ENCODE peak calls at places on chromosomes 13 and 19, in five cellular contexts. S is CD8-positive, alpha-beta T cell; Y is body of pancreas; Q is neuronal stem cell; F is psoas muscle. W is an unnamed sample. For H3K4me1, the result is how much of the 10 kb centered on the place peaks cover.

GRCh38 chr13:25733696-25734435 is 317.9 kb downstream of the SHISA2 start:
- DNase-seq in S (no peak), Y (no peak), Q (no peak), F (no peak), W (no peak)

GRCh38 chr19:342801-343421 is 1.7 kb downstream of the MIER2 start:
- DNase-seq in S (no peak), Y (peak), Q (no peak), F (peak), W (peak)

GRCh38 chr19:35226748-35227147 is 1.8 kb downstream of the FAM187B start:
- DNase-seq in S (no peak), Y (no peak), Q (no peak), F (no peak), W (no peak)

GRCh38 chr19:46017874-46018675 is 4.8 kb downstream of the PGLYRP1 start:
- DNase-seq in S (no peak), Y (no peak), Q (no peak), F (no peak), W (no peak)

GRCh38 chr13:101449971-101450748 is 2.3 kb upstream of the ITGBL1 start:
- DNase-seq in S (no peak), Y (no peak), Q (no peak), F (no peak), W (no peak)

GRCh38 chr19:33199441-33200265 is 5.5 kb downstream of the LRP3 start:
- DNase-seq in S (no peak), Y (no peak), Q (no peak), F (no peak), W (no peak)

GRCh38 chr13:43698743-43699142 is 88.0 kb downstream of the ENOX1 start:
- DNase-seq in S (no peak), Y (no peak), Q (no peak), F (no peak), W (no peak)

GRCh38 chr13:40186636-40187323 is 479.7 kb downstream of the FOXO1 start:
- DNase-seq in S (no peak), Y (no peak), Q (no peak), F (no peak), W (no peak)

GRCh38 chr19:2015611-2015950 is at the start of gene BTBD2:
- DNase-seq in S (peak), Y (peak), Q (peak), F (peak), W (peak)

GRCh38 chr19:31314156-31314555 is 35.1 kb downstream of the TSHZ3 start:
- DNase-seq in S (no peak), Y (no peak), Q (no peak), F (no peak), W (no peak)

GRCh38 chr13:62300021-62300420 is 884.4 kb upstream of the PCDH20 start:
- DNase-seq in S (no peak), Y (no peak), Q (no peak), F (no peak), W (no peak)

GRCh38 chr13:21813110-21813509 is 142.2 kb downstream of the FGF9 start:
- DNase-seq in S (no peak), Y (no peak), Q (no peak), F (no peak), W (no peak)

GRCh38 chr13:95536629-95537241 is 15.8 kb upstream of the CLDN10 start:
- DNase-seq in S (no peak), Y (peak), Q (no peak), F (no peak), W (no peak)

GRCh38 chr19:45173816-45174215 is 4.2 kb downstream of the TRAPPC6A start:
- DNase-seq in S (no peak), Y (no peak), Q (no peak), F (no peak), W (no peak)

GRCh38 chr13:101115762-101116161 is 300.5 kb downstream of the NALCN start:
- DNase-seq in S (no peak), Y (no peak), Q (no peak), F (no peak), W (no peak)

GRCh38 chr13:20182231-20182846 is 10.4 kb downstream of the GJB2 start:
- DNase-seq in S (peak), Y (peak), Q (peak), F (no peak), W (no peak)

GRCh38 chr19:23440207-23440606 is 44.9 kb upstream of the ZNF91 start:
- DNase-seq in S (no peak), Y (no peak), Q (no peak), F (no peak), W (no peak)

GRCh38 chr19:18762125-18763023 is 28.7 kb downstream of the COMP start:
- DNase-seq in S (no peak), Y (peak), Q (no peak), F (peak), W (peak)

GRCh38 chr19:56146904-56147303 is 5.8 kb downstream of the ZNF444 start:
- DNase-seq in S (no peak), Y (peak), Q (no peak), F (no peak), W (no peak)

GRCh38 chr19:46416077-46416709 is 2.8 kb upstream of the CCDC8 start:
- DNase-seq in S (peak), Y (peak), Q (peak), F (peak), W (peak)

GRCh38 chr19:40054632-40055031 is 1.4 kb downstream of the ZNF780B start:
- DNase-seq in S (no peak), Y (no peak), Q (no peak), F (no peak), W (no peak)

GRCh38 chr13:98406475-98406874 is 170.4 kb downstream of the STK24 start:
- DNase-seq in S (no peak), Y (peak), Q (no peak), F (no peak), W (no peak)

GRCh38 chr19:53182202-53182601 is 11.0 kb downstream of the ZNF665 start:
- DNase-seq in S (no peak), Y (no peak), Q (no peak), F (no peak), W (no peak)

GRCh38 chr19:14113762-14114414 is 3.7 kb downstream of the PRKACA start:
- DNase-seq in S (no peak), Y (peak), Q (no peak), F (peak), W (peak)

GRCh38 chr13:50512602-50513527 is 330.6 kb downstream of the DLEU7 start:
- DNase-seq in S (peak), Y (peak), Q (no peak), F (peak), W (peak)

GRCh38 chr19:7602935-7603497 is 7.4 kb downstream of the CAMSAP3 start:
- DNase-seq in S (no peak), Y (no peak), Q (no peak), F (no peak), W (no peak)

GRCh38 chr19:31340059-31341025 is 8.9 kb downstream of the TSHZ3 start:
- DNase-seq in S (no peak), Y (no peak), Q (no peak), F (no peak), W (no peak)

DNA sequence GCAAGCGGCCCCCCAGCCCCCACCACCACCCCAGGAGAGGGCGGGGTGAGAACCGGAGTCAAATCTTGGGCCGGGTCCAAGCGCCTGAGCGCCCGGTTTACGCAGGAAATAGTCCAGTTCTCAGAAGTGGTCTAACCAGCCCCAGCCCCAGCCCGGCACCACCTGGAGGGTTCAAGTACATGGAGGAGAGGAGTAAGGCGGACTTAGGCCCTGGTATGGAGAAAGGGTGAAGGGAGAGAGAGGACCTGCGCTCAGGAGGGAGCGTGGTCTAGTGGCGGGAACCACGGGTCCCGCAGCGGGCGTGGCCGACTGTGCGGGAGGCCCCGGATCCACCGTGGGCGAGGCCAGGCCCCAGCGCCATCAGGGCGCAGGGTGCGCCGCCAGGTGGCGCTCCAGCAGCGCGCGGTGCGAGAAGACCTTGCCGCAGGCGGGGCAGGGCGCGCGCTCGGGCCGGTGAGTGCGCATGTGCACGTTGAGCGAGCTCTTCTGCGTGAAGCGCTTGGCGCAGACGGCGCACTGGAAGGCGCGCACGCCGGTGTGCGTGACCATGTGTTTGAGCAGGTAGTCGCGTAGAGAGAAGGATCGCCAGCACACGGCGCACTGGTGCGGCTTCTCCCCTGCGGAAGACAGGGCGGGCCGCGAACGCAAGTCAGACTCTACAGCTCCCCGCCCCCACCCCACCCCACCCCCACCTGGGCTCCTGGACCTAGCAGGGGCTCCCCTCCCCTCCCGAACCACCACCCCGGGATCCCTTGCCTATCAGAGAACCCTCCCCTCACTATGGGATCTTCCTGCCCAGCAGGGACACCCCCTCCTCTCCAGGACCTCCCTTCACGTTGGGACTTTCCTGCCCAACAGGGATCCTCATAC is 2.1 kb upstream of the SLC27A5 start:
- DNase-seq in S (peak), Y (peak), Q (peak), F (peak), W (peak)
- H3K4me1 ChIP-seq in S (under half), Y (half or more), Q (under half), F (under half), W (under half)

DNA sequence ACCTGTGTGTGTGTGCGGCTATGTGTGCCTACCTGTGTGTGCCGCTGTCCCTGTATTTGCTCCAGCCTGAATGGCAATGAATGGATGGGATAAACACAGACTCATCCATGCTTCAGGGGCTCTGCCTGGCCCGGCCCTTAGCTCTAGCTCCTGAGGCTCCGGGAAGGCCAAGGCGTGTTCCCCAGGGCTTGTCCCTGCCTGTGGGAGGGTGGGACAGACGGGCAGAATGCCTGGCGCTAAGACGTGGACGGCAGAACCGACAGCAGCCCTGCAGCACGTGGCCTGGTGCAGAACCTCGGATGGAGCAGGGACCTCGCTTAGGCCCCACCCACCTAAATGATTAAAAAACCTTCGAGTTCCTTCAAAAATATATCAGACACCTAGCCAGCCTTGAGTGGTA is 57.8 kb upstream of the C13orf46 start:
- DNase-seq in S (no peak), Y (no peak), Q (no peak), F (peak), W (peak)
- H3K27ac ChIP-seq in S (no peak), Y (no peak), Q (peak), F (no peak), W (no peak)

GRCh38 chr19:15595069-15595468 is 19.9 kb upstream of the CYP4F8 start:
- DNase-seq in S (peak), Y (no peak), Q (no peak), F (no peak), W (no peak)
- H3K4me1 ChIP-seq in S (under half), Y (under half), Q (under half), F (under half), W (under half)

GRCh38 chr13:110215606-110216005 is 91.4 kb downstream of the COL4A1 start:
- DNase-seq in S (no peak), Y (no peak), Q (no peak), F (no peak), W (no peak)
- H3K27ac ChIP-seq in S (no peak), Y (no peak), Q (no peak), F (peak), W (peak)

DNA sequence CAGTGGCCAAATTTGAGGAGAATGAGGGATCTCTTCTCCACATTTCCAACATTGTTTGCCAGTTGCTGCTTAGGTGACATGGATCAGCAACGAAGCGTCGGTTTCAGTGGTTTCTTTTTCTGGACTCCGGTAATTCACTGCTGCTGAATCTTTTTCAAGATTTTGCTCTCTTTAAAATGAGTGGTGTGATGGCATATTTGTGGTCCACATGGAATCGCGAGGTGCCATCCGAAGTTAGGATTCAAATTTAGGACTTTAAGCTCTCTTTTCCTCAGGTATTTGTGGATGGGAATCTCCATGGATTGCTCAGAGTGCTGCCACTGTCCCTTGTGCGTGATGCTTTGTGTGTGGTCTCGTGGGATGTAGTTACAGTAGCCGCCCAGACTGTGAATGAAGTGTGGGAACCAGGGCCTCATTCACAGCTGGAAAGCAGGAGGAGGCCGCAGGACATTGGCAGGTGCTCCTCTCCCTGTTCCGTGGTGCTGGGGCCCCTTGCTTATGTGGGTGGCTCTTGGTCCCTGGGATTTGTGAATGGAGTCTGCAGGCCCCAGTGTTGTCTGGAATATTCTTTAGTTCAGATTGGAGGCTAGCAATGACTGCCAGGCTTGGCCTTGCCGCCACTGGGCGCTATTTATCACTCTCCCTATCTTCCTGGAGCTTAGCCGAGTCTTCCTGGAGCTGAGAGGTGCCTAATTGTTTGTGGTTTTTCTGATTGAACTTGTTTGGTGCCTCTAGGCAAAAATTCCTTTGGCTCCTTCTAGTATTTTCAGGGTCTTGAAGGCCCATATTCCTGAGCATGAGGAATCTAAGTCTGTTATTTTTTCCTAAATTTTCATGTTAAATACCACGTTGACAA is 1.5 kb downstream of the ILF3 start:
- DNase-seq in S (no peak), Y (peak), Q (no peak), F (no peak), W (no peak)
- H3K4me1 ChIP-seq in S (half or more), Y (half or more), Q (under half), F (under half), W (under half)

DNA sequence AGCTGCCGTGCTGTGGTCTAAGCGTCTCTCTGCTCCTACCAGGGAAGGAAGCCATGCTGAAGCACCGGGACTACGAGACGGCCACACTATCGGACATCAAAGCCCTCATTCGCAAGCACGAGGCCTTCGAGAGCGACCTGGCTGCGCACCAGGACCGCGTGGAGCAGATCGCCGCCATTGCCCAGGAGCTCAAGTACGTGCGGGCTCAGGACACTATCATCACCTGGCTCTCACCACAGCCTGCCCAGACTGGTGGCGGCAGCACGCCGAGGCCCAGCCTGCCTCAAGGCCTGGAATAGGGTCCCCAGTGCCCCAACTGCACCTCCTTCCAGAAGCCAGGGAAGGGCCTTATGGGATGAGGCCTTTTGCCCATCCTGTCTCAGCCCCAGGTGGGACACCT is 22.8 kb downstream of the CAPN12 start:
- DNase-seq in S (no peak), Y (no peak), Q (no peak), F (no peak), W (no peak)
- H3K27ac ChIP-seq in S (no peak), Y (peak), Q (peak), F (peak), W (peak)